ENCODE peak calls at places on chromosomes 16 and 17, in four cellular contexts. G is Calu3, L is left colon, H is brain microvascular endothelial cell. M is an unnamed sample.
A peak's percentile ranks its signal among the peaks of the same experiment; 100 is the strongest.

GRCh38 chr16:19680972-19681371 is 37.1 kb downstream of the KNOP1 start:
- DNase-seq in G (peak; percentile 51), L (no peak), H (no peak), M (no peak)

GRCh38 chr17:63988741-63989621 is 9.2 kb upstream of the PRR29 start:
- DNase-seq in G (no peak), L (no peak), H (no peak), M (no peak)

GRCh38 chr17:2191227-2191626 is 112.4 kb downstream of the SMG6 start:
- DNase-seq in G (no peak), L (no peak), H (no peak), M (no peak)

GRCh38 chr17:40525294-40525693 is 23.9 kb upstream of the TNS4 start:
- DNase-seq in G (no peak), L (no peak), H (no peak), M (no peak)

GRCh38 chr17:20263595-20263994 is 203.7 kb downstream of the LGALS9B start:
- DNase-seq in G (no peak), L (no peak), H (peak; percentile 24), M (no peak)

GRCh38 chr16:47143329-47143676 is 442 bp downstream of the NETO2 start:
- DNase-seq in G (peak; percentile 90), L (peak; percentile 30), H (peak; percentile 51), M (peak; percentile 69)

GRCh38 chr17:27336217-27336616 is 42.3 kb downstream of the WSB1 start:
- DNase-seq in G (no peak), L (no peak), H (no peak), M (no peak)

GRCh38 chr17:48375356-48375755 is 54.7 kb downstream of the SKAP1 start:
- DNase-seq in G (no peak), L (no peak), H (no peak), M (no peak)

GRCh38 chr17:59490259-59490658 is 75.2 kb upstream of the DHX40 start:
- DNase-seq in G (no peak), L (no peak), H (no peak), M (peak; percentile 54)

GRCh38 chr16:10876305-10876704 is 697 bp upstream of the CIITA start:
- DNase-seq in G (no peak), L (no peak), H (no peak), M (no peak)

GRCh38 chr16:50932348-50932916 is 190.5 kb downstream of the CYLD start:
- DNase-seq in G (no peak), L (no peak), H (no peak), M (no peak)

GRCh38 chr17:75514299-75515228 is 773 bp downstream of the CASKIN2 start:
- DNase-seq in G (peak; percentile 52), L (no peak), H (no peak), M (no peak)

GRCh38 chr16:84526794-84527485 is 22.5 kb upstream of the MEAK7 start:
- DNase-seq in G (no peak), L (no peak), H (no peak), M (peak; percentile 40)

GRCh38 chr17:80667462-80668277 is 123.0 kb downstream of the RPTOR start:
- DNase-seq in G (no peak), L (no peak), H (no peak), M (no peak)

GRCh38 chr17:36183001-36183810 is 6.8 kb upstream of the TBC1D3B start:
- DNase-seq in G (peak; percentile 16), L (peak; percentile 82), H (peak; percentile 52), M (peak; percentile 46)

GRCh38 chr17:8799001-8799850 is at the start of gene MFSD6L:
- DNase-seq in G (peak; percentile 63), L (peak; percentile 78), H (peak; percentile 15), M (peak; percentile 39)

GRCh38 chr17:48225725-48226567 is 118.4 kb downstream of the SNX11 start:
- DNase-seq in G (no peak), L (no peak), H (no peak), M (no peak)

GRCh38 chr17:71055128-71055527 is 885.8 kb downstream of the KCNJ2 start:
- DNase-seq in G (no peak), L (no peak), H (peak; percentile 27), M (no peak)

GRCh38 chr17:34562387-34562786 is 17.0 kb upstream of the TMEM132E start:
- DNase-seq in G (peak; percentile 13), L (no peak), H (no peak), M (peak; percentile 25)

GRCh38 chr17:50631195-50631907 is 3.3 kb upstream of the ABCC3 start:
- DNase-seq in G (no peak), L (no peak), H (no peak), M (no peak)

GRCh38 chr17:67608691-67609090 is 109.0 kb upstream of the NOL11 start:
- DNase-seq in G (no peak), L (no peak), H (peak; percentile 71), M (no peak)

GRCh38 chr17:82332669-82333278 is 792 bp downstream of the SECTM1 start:
- DNase-seq in G (peak; percentile 57), L (no peak), H (no peak), M (peak; percentile 47)

GRCh38 chr16:14455577-14455976 is 174.5 kb downstream of the PARN start:
- DNase-seq in G (no peak), L (no peak), H (peak; percentile 40), M (no peak)

GRCh38 chr17:76993636-76994035 is 125.4 kb downstream of the MGAT5B start:
- DNase-seq in G (no peak), L (no peak), H (no peak), M (no peak)

GRCh38 chr17:61704935-61705449 is 114.0 kb upstream of the NACA2 start:
- DNase-seq in G (no peak), L (no peak), H (no peak), M (no peak)

GRCh38 chr16:13138528-13138927 is 237.1 kb downstream of the SHISA9 start:
- DNase-seq in G (no peak), L (no peak), H (no peak), M (no peak)